ENCODE peak calls at places on chromosomes 11 and 22, in four cellular contexts. R is tibial nerve, B is sigmoid colon, N is dorsolateral prefrontal cortex. A is an unnamed sample.

GRCh38 chr11:60130496-60130895 is 42.0 kb downstream of the MS4A2 start:
- DNase-seq in R (no peak), B (no peak), N (peak; percentile 8), A (no peak)

GRCh38 chr11:58914821-58915543 is 24.3 kb upstream of the GLYATL1 start:
- DNase-seq in R (no peak), B (no peak), N (no peak), A (no peak)

GRCh38 chr11:6646040-6646439 is 9.6 kb downstream of the DCHS1 start:
- DNase-seq in R (peak; percentile 66), B (peak; percentile 82), N (no peak), A (no peak)

GRCh38 chr22:37051629-37052385 is at the start of gene KCTD17:
- DNase-seq in R (peak; percentile 26), B (peak; percentile 80), N (peak; percentile 75), A (no peak)

GRCh38 chr11:61945191-61945590 is 5.0 kb upstream of the BEST1 start:
- DNase-seq in R (no peak), B (no peak), N (no peak), A (no peak)

GRCh38 chr11:18299724-18300123 is 22.2 kb downstream of the HPS5 start:
- DNase-seq in R (no peak), B (no peak), N (no peak), A (no peak)

GRCh38 chr11:130168105-130168504 is 8.5 kb downstream of the ST14 start:
- DNase-seq in R (no peak), B (no peak), N (no peak), A (no peak)

GRCh38 chr11:26623076-26623666 is 51.1 kb upstream of the MUC15 start:
- DNase-seq in R (no peak), B (no peak), N (no peak), A (no peak)

GRCh38 chr11:112247198-112247597 is 13.5 kb downstream of the PLET1 start:
- DNase-seq in R (no peak), B (no peak), N (no peak), A (no peak)

GRCh38 chr22:43404673-43405385 is 7.0 kb upstream of the MPPED1 start:
- DNase-seq in R (no peak), B (no peak), N (no peak), A (no peak)

GRCh38 chr11:8719260-8720190 is 36.9 kb downstream of the RPL27A start:
- DNase-seq in R (no peak), B (peak; percentile 92), N (peak; percentile 38), A (no peak)

GRCh38 chr11:28231475-28231874 is 123.3 kb downstream of the METTL15 start:
- DNase-seq in R (no peak), B (no peak), N (no peak), A (no peak)

GRCh38 chr11:70483077-70483861 is 84.9 kb downstream of the CTTN start:
- DNase-seq in R (no peak), B (no peak), N (no peak), A (no peak)

GRCh38 chr11:16987205-16987568 is 27.0 kb downstream of the PLEKHA7 start:
- DNase-seq in R (no peak), B (no peak), N (no peak), A (no peak)

GRCh38 chr22:41021655-41022454 is 70.5 kb upstream of the EP300 start:
- DNase-seq in R (peak; percentile 46), B (peak; percentile 88), N (peak; percentile 20), A (no peak)

GRCh38 chr11:116773203-116774112 is 671 bp upstream of the BUD13 start:
- DNase-seq in R (no peak), B (no peak), N (no peak), A (no peak)

DNA sequence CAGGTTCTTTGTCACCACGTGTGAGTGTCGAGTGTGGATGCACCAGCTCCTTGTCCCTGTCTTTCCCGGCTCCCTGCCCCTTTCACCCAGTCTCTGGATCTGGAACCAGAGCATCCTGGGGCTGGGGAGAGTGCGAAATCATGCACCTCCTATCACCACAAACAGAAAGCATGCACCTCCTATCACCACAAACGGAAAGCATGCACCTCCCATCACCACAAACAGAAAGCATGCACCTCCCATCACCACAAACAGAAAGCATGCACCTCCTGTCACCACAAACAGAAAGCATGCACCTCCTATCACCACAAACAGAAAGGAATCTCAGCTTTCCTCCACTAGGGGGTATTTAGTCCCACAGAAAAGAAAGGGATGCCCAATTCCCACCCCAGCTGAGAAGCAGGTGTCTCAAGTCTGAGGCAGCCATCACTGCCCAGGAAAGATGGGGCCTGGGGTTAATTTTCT is 5.9 kb upstream of the GLB1L3 start:
- DNase-seq in R (no peak), B (no peak), N (no peak), A (no peak)
- TF ChIP-seq CTCF in R (no peak), B (no peak), N (no peak), A (peak; percentile 42)

GRCh38 chr22:27804683-27805297 is 3.2 kb upstream of the MN1 start:
- DNase-seq in R (peak; percentile 59), B (peak; percentile 88), N (peak; percentile 81), A (no peak)
- H3K4me3 ChIP-seq in R (no peak overlapping the region), B (no peak overlapping the region), N (no peak overlapping the region), A (no peak overlapping the region)

GRCh38 chr11:105458071-105458470 is 151.8 kb upstream of the GRIA4 start:
- DNase-seq in R (no peak), B (no peak), N (no peak), A (no peak)

GRCh38 chr11:105456950-105457349 is 152.9 kb upstream of the GRIA4 start:
- DNase-seq in R (no peak), B (no peak), N (no peak), A (no peak)
- TF ChIP-seq CTCF in R (no peak), B (no peak), N (no peak), A (peak; percentile 49)

DNA sequence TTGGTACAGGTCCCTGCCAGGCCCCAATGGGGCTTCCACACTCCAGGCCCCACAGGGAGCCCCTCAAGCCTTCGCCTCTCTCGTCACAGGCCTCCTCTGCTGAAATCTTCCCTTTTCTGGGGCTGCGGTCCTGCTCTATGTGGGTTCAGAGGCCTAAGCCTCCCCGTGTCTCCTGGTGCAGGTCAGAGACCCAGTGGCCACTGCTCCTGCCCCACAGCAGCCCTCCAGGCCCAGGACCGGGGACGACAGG is 5.9 kb upstream of the IFITM3 start:
- DNase-seq in R (no peak), B (no peak), N (no peak), A (no peak)
- H3K4me3 ChIP-seq in R (no peak overlapping the region), B (no peak overlapping the region), N (no peak overlapping the region), A (peak overlapping the region; percentile 35)

GRCh38 chr11:1979607-1980006 is 18.0 kb downstream of the H19 start:
- DNase-seq in R (no peak), B (no peak), N (no peak), A (no peak)
- TF ChIP-seq CTCF in R (no peak), B (no peak), N (no peak), A (no peak)

DNA sequence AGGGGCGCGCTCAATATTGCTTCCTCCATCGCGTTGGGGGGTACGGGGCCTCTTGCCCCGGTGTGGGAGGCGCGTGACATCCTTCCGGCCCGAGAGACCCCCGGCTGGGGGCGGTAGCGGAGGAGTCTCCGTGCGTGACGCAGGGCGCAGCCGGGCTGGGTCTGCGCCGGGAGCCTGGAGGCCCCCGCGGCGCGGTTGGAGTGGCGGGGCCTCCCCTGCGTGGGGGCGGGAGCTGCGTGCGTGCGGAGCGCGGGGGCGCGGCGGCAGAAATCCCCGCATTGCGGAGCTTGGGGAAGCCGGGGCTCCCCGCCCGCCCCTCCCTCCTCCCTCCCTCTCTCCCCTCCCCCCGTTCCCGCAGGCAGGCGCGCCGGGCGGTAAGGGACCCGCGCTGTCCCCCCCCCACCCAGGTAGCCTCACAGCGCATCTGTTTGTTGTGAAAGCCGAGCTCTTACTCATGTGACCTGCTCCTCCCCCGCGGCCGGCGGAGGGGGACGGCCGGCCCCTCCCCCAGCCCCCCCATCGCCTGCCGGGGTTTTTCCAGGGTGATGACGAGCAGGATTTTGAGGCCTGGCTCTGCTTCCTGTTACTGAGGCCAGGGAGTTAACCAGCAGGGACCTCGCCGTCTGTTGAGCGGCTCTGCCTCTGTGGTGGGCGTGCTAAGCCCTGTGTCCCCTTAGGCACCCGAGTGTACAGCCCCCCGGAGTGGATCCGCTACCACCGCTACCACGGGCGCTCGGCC is 1.6 kb downstream of the PIM3 start:
- DNase-seq in R (peak; percentile 83), B (peak; percentile 97), N (peak; percentile 77), A (no peak)
- H3K4me3 ChIP-seq in R (peak overlapping the region; percentile 92), B (peak overlapping the region; percentile 96), N (peak overlapping the region; percentile 58), A (peak overlapping the region; percentile 95)

GRCh38 chr11:56843816-56844215 is 95.3 kb upstream of the OR9G4 start:
- DNase-seq in R (no peak), B (no peak), N (no peak), A (no peak)

GRCh38 chr11:56846631-56847400 is 98.3 kb upstream of the OR9G4 start:
- DNase-seq in R (no peak), B (no peak), N (no peak), A (no peak)

GRCh38 chr11:56845121-56845732 is 96.7 kb upstream of the OR9G4 start:
- DNase-seq in R (no peak), B (no peak), N (no peak), A (no peak)

GRCh38 chr11:56842829-56843794 is 94.6 kb upstream of the OR9G4 start:
- DNase-seq in R (no peak), B (no peak), N (no peak), A (no peak)

DNA sequence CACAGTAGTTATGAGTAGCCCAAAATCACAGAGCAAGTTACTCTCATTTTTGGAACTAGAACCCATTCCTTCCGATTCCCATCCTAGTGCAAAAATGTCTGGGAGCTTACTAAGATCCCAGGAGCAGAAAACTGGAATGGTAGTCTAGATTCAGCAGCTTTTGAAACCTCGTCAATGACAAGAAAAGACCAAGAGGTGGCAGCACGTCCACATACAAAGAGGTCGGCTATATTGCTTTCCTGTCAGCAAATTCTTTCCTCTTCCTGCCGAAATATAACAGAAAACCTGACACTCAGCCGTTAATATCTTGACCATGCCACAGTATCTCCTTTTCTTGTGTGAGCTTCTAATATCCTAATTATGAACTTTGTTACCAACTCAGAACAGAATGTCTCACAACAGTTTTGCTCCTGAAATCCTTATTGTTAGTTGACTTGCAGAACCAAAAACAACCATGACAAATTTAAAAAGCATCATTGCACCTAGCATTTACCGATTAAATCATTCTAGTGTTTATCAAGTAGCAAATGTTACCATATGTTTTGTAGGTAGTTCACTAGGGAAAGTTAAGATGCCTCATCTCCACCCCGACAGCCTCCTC is 92.8 kb upstream of the OR9G4 start:
- DNase-seq in R (no peak), B (no peak), N (peak; percentile 4), A (peak; percentile 10)
- TF ChIP-seq CTCF in R (peak; percentile 43), B (peak; percentile 51), N (peak; percentile 72), A (peak; percentile 75)

GRCh38 chr11:66418168-66418985 is 2.5 kb upstream of the NPAS4 start:
- DNase-seq in R (no peak), B (peak; percentile 97), N (peak; percentile 83), A (no peak)

GRCh38 chr11:66414120-66414934 is 6.5 kb upstream of the NPAS4 start:
- DNase-seq in R (no peak), B (no peak), N (peak; percentile 40), A (no peak)

GRCh38 chr11:66418986-66419308 is 1.9 kb upstream of the NPAS4 start:
- DNase-seq in R (no peak), B (no peak), N (no peak), A (no peak)

GRCh38 chr11:66415423-66415822 is 5.4 kb upstream of the NPAS4 start:
- DNase-seq in R (no peak), B (no peak), N (no peak), A (no peak)

DNA sequence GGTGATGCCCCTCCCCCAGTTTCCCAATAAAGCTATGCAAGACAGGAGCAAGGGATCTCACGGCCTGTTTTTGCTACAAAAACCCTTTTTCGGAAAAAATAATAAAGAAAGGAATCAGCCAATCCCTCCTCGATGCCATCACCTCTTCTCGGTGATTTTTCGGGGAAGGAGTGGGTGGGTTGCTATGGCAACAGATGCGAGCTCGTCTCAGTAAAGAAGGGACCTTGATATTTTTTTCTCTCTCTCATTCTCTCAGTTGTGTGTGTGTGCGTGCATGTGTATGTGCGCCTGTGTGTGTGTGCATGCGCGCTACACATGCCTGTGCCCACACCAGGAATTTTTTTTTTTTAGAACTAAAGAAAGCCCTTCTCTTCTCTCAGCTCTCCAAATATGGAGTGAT is 3.8 kb upstream of the NPAS4 start:
- DNase-seq in R (no peak), B (no peak), N (peak; percentile 68), A (no peak)
- H3K4me3 ChIP-seq in R (no peak overlapping the region), B (no peak overlapping the region), N (no peak overlapping the region), A (no peak overlapping the region)